ENCODE peak calls at places on chromosomes 11 and 22, in seven cellular contexts. Q, P, R, W, V, O and X are unnamed samples.

GRCh38 chr11:6378695-6378989 is 11.6 kb upstream of the SMPD1 start:
- DNase-seq in Q (no peak), P (no peak), R (no peak), W (no peak), V (no peak), O (no peak), X (no peak)

GRCh38 chr11:1237128-1237580 is 14.3 kb downstream of the MUC5B start:
- DNase-seq in Q (no peak), P (no peak), R (no peak), W (no peak), V (peak), O (no peak), X (no peak)

GRCh38 chr22:23399367-23400285 is 180.5 kb downstream of the IGLL1 start:
- DNase-seq in Q (no peak), P (no peak), R (no peak), W (no peak), V (peak), O (no peak), X (no peak)

GRCh38 chr11:103714246-103714645 is 322.2 kb upstream of the DDI1 start:
- DNase-seq in Q (no peak), P (no peak), R (no peak), W (no peak), V (no peak), O (no peak), X (no peak)

GRCh38 chr11:72821920-72822799 is 7.9 kb downstream of the ATG16L2 start:
- DNase-seq in Q (peak), P (peak), R (peak), W (peak), V (peak), O (peak), X (peak)

GRCh38 chr11:36191941-36192340 is 97.3 kb downstream of the COMMD9 start:
- DNase-seq in Q (peak), P (peak), R (no peak), W (no peak), V (no peak), O (no peak), X (no peak)

GRCh38 chr22:30127749-30128166 is 47.5 kb downstream of the HORMAD2 start:
- DNase-seq in Q (peak), P (peak), R (no peak), W (no peak), V (no peak), O (no peak), X (no peak)

GRCh38 chr11:44030276-44030932 is 17.4 kb upstream of the ACCSL start:
- DNase-seq in Q (peak), P (peak), R (no peak), W (no peak), V (no peak), O (no peak), X (no peak)

GRCh38 chr11:33257897-33258630 is 883 bp downstream of the HIPK3 start:
- DNase-seq in Q (peak), P (peak), R (peak), W (peak), V (peak), O (peak), X (peak)

GRCh38 chr11:68889948-68890446 is 13.6 kb downstream of the MRPL21 start:
- DNase-seq in Q (no peak), P (peak), R (no peak), W (no peak), V (no peak), O (no peak), X (no peak)